ENCODE peak calls at places on chromosome 21, in eight cellular contexts. One of them, this sample, is unnamed.
A peak's percentile ranks its signal among the peaks of the same experiment; 100 is the strongest.

GRCh38 chr21:44072111-44072510 is 35.1 kb upstream of the PWP2 start:
- DNase-seq in uterus: no peak
- DNase-seq in cardiac muscle cell: no peak
- DNase-seq in tibial artery: no peak
- DNase-seq in astrocyte: no peak
- DNase-seq in hepatocyte: no peak
- DNase-seq in esophagus squamous epithelium: no peak
- DNase-seq in BE2C: no peak
- DNase-seq in this sample: no peak

GRCh38 chr21:34889287-34889536 is 159.9 kb downstream of the RUNX1 start:
- DNase-seq in uterus: peak; percentile 36
- DNase-seq in cardiac muscle cell: peak; percentile 44
- DNase-seq in tibial artery: peak; percentile 46
- DNase-seq in astrocyte: peak; percentile 69
- DNase-seq in hepatocyte: peak; percentile 78
- DNase-seq in esophagus squamous epithelium: no peak
- DNase-seq in BE2C: no peak
- DNase-seq in this sample: peak; percentile 77

GRCh38 chr21:15986277-15986676 is 256.5 kb downstream of the USP25 start:
- DNase-seq in uterus: no peak
- DNase-seq in cardiac muscle cell: peak; percentile 45
- DNase-seq in tibial artery: no peak
- DNase-seq in astrocyte: peak; percentile 94
- DNase-seq in hepatocyte: no peak
- DNase-seq in esophagus squamous epithelium: no peak
- DNase-seq in BE2C: peak; percentile 13
- DNase-seq in this sample: no peak

GRCh38 chr21:19340954-19341353 is 937.4 kb upstream of the TMPRSS15 start:
- DNase-seq in uterus: no peak
- DNase-seq in cardiac muscle cell: no peak
- DNase-seq in tibial artery: no peak
- DNase-seq in astrocyte: no peak
- DNase-seq in hepatocyte: no peak
- DNase-seq in esophagus squamous epithelium: no peak
- DNase-seq in BE2C: no peak
- DNase-seq in this sample: no peak

GRCh38 chr21:18951291-18952038 is 547.9 kb upstream of the TMPRSS15 start:
- DNase-seq in uterus: no peak
- DNase-seq in cardiac muscle cell: peak; percentile 82
- DNase-seq in tibial artery: no peak
- DNase-seq in astrocyte: no peak
- DNase-seq in hepatocyte: peak; percentile 60
- DNase-seq in esophagus squamous epithelium: no peak
- DNase-seq in BE2C: peak; percentile 65
- DNase-seq in this sample: peak; percentile 20

GRCh38 chr21:21675601-21676000 is 677.4 kb downstream of the NCAM2 start:
- DNase-seq in uterus: no peak
- DNase-seq in cardiac muscle cell: no peak
- DNase-seq in tibial artery: no peak
- DNase-seq in astrocyte: no peak
- DNase-seq in hepatocyte: no peak
- DNase-seq in esophagus squamous epithelium: no peak
- DNase-seq in BE2C: no peak
- DNase-seq in this sample: no peak

GRCh38 chr21:25907573-25908275 is 173.0 kb downstream of the GABPA start:
- DNase-seq in uterus: no peak
- DNase-seq in cardiac muscle cell: no peak
- DNase-seq in tibial artery: no peak
- DNase-seq in astrocyte: no peak
- DNase-seq in hepatocyte: no peak
- DNase-seq in esophagus squamous epithelium: no peak
- DNase-seq in BE2C: no peak
- DNase-seq in this sample: no peak

GRCh38 chr21:38315155-38315554 is 58.4 kb downstream of the KCNJ15 start:
- DNase-seq in uterus: no peak
- DNase-seq in cardiac muscle cell: no peak
- DNase-seq in tibial artery: no peak
- DNase-seq in astrocyte: no peak
- DNase-seq in hepatocyte: no peak
- DNase-seq in esophagus squamous epithelium: no peak
- DNase-seq in BE2C: no peak
- DNase-seq in this sample: no peak

GRCh38 chr21:42764883-42765282 is 111.5 kb downstream of the PDE9A start:
- DNase-seq in uterus: no peak
- DNase-seq in cardiac muscle cell: no peak
- DNase-seq in tibial artery: no peak
- DNase-seq in astrocyte: no peak
- DNase-seq in hepatocyte: no peak
- DNase-seq in esophagus squamous epithelium: no peak
- DNase-seq in BE2C: no peak
- DNase-seq in this sample: no peak

GRCh38 chr21:31119199-31119598 is 80.9 kb upstream of the KRTAP19-8 start:
- DNase-seq in uterus: no peak
- DNase-seq in cardiac muscle cell: no peak
- DNase-seq in tibial artery: no peak
- DNase-seq in astrocyte: no peak
- DNase-seq in hepatocyte: no peak
- DNase-seq in esophagus squamous epithelium: no peak
- DNase-seq in BE2C: no peak
- DNase-seq in this sample: no peak

GRCh38 chr21:35911412-35912191 is 148.7 kb downstream of the SETD4 start:
- DNase-seq in uterus: no peak
- DNase-seq in cardiac muscle cell: peak; percentile 88
- DNase-seq in tibial artery: no peak
- DNase-seq in astrocyte: no peak
- DNase-seq in hepatocyte: no peak
- DNase-seq in esophagus squamous epithelium: no peak
- DNase-seq in BE2C: no peak
- DNase-seq in this sample: peak; percentile 55

GRCh38 chr21:29470397-29470796 is 171.7 kb downstream of the BACH1 start:
- DNase-seq in uterus: no peak
- DNase-seq in cardiac muscle cell: no peak
- DNase-seq in tibial artery: no peak
- DNase-seq in astrocyte: peak; percentile 16
- DNase-seq in hepatocyte: no peak
- DNase-seq in esophagus squamous epithelium: no peak
- DNase-seq in BE2C: no peak
- DNase-seq in this sample: no peak

GRCh38 chr21:39053126-39053525 is 130.1 kb downstream of the PSMG1 start:
- DNase-seq in uterus: no peak
- DNase-seq in cardiac muscle cell: no peak
- DNase-seq in tibial artery: no peak
- DNase-seq in astrocyte: no peak
- DNase-seq in hepatocyte: no peak
- DNase-seq in esophagus squamous epithelium: no peak
- DNase-seq in BE2C: no peak
- DNase-seq in this sample: no peak

GRCh38 chr21:28427356-28428022 is 565.2 kb downstream of the LTN1 start:
- DNase-seq in uterus: no peak
- DNase-seq in cardiac muscle cell: peak; percentile 5
- DNase-seq in tibial artery: no peak
- DNase-seq in astrocyte: peak; percentile 76
- DNase-seq in hepatocyte: no peak
- DNase-seq in esophagus squamous epithelium: no peak
- DNase-seq in BE2C: no peak
- DNase-seq in this sample: peak; percentile 59

GRCh38 chr21:25636727-25637126 is 2.3 kb upstream of the JAM2 start:
- DNase-seq in uterus: no peak
- DNase-seq in cardiac muscle cell: no peak
- DNase-seq in tibial artery: no peak
- DNase-seq in astrocyte: no peak
- DNase-seq in hepatocyte: no peak
- DNase-seq in esophagus squamous epithelium: no peak
- DNase-seq in BE2C: no peak
- DNase-seq in this sample: peak; percentile 12

GRCh38 chr21:39633770-39634181 is 21.0 kb downstream of the B3GALT5 start:
- DNase-seq in uterus: no peak
- DNase-seq in cardiac muscle cell: no peak
- DNase-seq in tibial artery: no peak
- DNase-seq in astrocyte: peak; percentile 98
- DNase-seq in hepatocyte: peak; percentile 61
- DNase-seq in esophagus squamous epithelium: no peak
- DNase-seq in BE2C: no peak
- DNase-seq in this sample: peak; percentile 89

GRCh38 chr21:32102426-32102825 is 176.4 kb downstream of the MIS18A start:
- DNase-seq in uterus: no peak
- DNase-seq in cardiac muscle cell: no peak
- DNase-seq in tibial artery: no peak
- DNase-seq in astrocyte: no peak
- DNase-seq in hepatocyte: no peak
- DNase-seq in esophagus squamous epithelium: no peak
- DNase-seq in BE2C: no peak
- DNase-seq in this sample: no peak

GRCh38 chr21:46599251-46599572 is 5.7 kb downstream of the S100B start:
- DNase-seq in uterus: no peak
- DNase-seq in cardiac muscle cell: peak; percentile 29
- DNase-seq in tibial artery: no peak
- DNase-seq in astrocyte: peak; percentile 92
- DNase-seq in hepatocyte: peak; percentile 79
- DNase-seq in esophagus squamous epithelium: no peak
- DNase-seq in BE2C: no peak
- DNase-seq in this sample: no peak

GRCh38 chr21:38819719-38820147 is 14.0 kb downstream of the ETS2 start:
- DNase-seq in uterus: no peak
- DNase-seq in cardiac muscle cell: no peak
- DNase-seq in tibial artery: no peak
- DNase-seq in astrocyte: peak; percentile 82
- DNase-seq in hepatocyte: peak; percentile 61
- DNase-seq in esophagus squamous epithelium: no peak
- DNase-seq in BE2C: no peak
- DNase-seq in this sample: peak; percentile 69

GRCh38 chr21:39048064-39048463 is 135.2 kb downstream of the PSMG1 start:
- DNase-seq in uterus: no peak
- DNase-seq in cardiac muscle cell: peak; percentile 71
- DNase-seq in tibial artery: no peak
- DNase-seq in astrocyte: peak; percentile 59
- DNase-seq in hepatocyte: peak; percentile 85
- DNase-seq in esophagus squamous epithelium: no peak
- DNase-seq in BE2C: peak; percentile 62
- DNase-seq in this sample: peak; percentile 99

GRCh38 chr21:43374228-43374885 is 52.6 kb downstream of the SIK1 start:
- DNase-seq in uterus: no peak
- DNase-seq in cardiac muscle cell: no peak
- DNase-seq in tibial artery: no peak
- DNase-seq in astrocyte: no peak
- DNase-seq in hepatocyte: no peak
- DNase-seq in esophagus squamous epithelium: no peak
- DNase-seq in BE2C: no peak
- DNase-seq in this sample: no peak

DNA sequence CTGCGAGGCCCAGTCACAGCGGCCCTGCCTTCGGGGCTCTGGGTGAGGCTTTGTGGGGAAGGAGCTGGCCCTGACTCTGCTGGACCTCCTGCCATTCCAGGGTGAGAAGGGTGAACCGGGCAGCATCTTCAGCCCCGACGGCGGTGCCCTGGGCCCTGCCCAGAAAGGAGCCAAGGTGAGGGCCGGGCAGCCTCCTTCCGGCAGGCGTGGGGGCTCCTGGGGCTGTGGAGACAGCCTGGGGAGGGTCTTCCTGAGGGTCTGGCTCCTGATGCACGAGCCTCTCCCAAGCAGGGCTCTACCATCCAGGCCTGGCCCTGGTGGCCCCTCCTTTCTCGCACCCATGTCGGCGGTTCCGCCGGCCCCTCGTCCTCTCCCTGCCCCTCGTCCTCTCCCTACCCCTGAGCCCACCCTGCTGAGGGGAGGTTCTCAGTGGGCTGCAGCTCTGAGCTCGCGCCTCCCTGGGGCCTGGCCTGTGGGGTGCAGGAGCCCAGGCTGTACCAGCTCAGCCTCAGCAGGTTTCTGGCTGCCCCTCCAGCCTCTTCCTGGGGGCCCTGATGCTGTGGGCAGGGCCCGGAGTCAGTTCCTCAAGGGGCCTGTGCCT is 48.7 kb downstream of the SLC19A1 start:
- DNase-seq in uterus: no peak
- DNase-seq in cardiac muscle cell: no peak
- DNase-seq in tibial artery: no peak
- DNase-seq in astrocyte: no peak
- DNase-seq in hepatocyte: no peak
- DNase-seq in esophagus squamous epithelium: no peak
- DNase-seq in BE2C: no peak
- DNase-seq in this sample: no peak
- H3K4me1 ChIP-seq in uterus: no peaks in the 10 kb centered on the region
- H3K4me1 ChIP-seq in cardiac muscle cell: no peaks in the 10 kb centered on the region
- H3K4me1 ChIP-seq in tibial artery: no peaks in the 10 kb centered on the region
- H3K4me1 ChIP-seq in astrocyte: no peaks in the 10 kb centered on the region
- H3K4me1 ChIP-seq in hepatocyte: no peaks in the 10 kb centered on the region
- H3K4me1 ChIP-seq in esophagus squamous epithelium: no peaks in the 10 kb centered on the region
- H3K4me1 ChIP-seq in BE2C: no peaks in the 10 kb centered on the region
- H3K4me1 ChIP-seq in this sample: no peaks in the 10 kb centered on the region

DNA sequence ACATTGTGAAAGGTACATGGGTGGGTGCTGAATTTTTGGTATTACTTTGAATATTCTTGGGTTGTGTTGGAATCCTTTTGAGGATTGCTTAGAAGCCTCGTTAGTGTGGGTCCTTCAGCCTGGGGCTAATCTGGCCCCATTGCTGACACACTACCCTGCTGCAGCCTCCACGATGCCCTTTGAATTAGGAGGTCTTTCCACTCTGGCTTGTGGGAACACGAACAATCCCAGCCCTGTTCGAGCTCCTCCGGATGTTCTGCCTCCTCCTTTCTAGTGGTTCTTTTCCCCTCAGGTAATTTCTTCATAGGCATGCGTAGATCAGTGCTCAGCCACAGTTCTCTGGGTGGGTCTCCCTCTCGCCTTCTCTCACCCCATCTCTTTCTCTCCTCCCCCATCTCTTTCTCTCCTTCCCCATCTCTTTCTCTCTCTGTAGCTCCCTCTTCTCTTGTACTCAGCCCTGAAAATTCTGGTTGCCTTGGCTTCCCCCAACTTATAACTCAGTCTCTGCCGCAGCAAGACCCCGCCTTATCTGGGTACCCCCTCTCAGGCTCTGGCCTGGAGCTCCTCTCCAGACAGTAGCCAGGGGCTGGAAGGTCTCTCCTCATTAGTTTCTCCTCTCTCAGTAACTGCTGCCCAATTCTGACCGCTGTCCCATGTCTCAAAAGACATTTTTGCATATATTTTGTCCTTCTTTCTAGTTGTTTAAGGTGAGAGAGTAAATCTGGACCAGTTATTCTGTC is 46.0 kb upstream of the SLC19A1 start:
- DNase-seq in uterus: peak; percentile 4
- DNase-seq in cardiac muscle cell: no peak
- DNase-seq in tibial artery: no peak
- DNase-seq in astrocyte: no peak
- DNase-seq in hepatocyte: no peak
- DNase-seq in esophagus squamous epithelium: no peak
- DNase-seq in BE2C: no peak
- DNase-seq in this sample: no peak
- H3K4me1 ChIP-seq in uterus: peaks cover 4% of the 10 kb centered on the region
- H3K4me1 ChIP-seq in cardiac muscle cell: no peaks in the 10 kb centered on the region
- H3K4me1 ChIP-seq in tibial artery: no peaks in the 10 kb centered on the region
- H3K4me1 ChIP-seq in astrocyte: peaks cover 4% of the 10 kb centered on the region
- H3K4me1 ChIP-seq in hepatocyte: no peaks in the 10 kb centered on the region
- H3K4me1 ChIP-seq in esophagus squamous epithelium: peaks cover 7% of the 10 kb centered on the region
- H3K4me1 ChIP-seq in BE2C: peaks cover 4% of the 10 kb centered on the region
- H3K4me1 ChIP-seq in this sample: no peaks in the 10 kb centered on the region

GRCh38 chr21:45110873-45111624 is 36.7 kb downstream of the ADARB1 start:
- DNase-seq in uterus: no peak
- DNase-seq in cardiac muscle cell: no peak
- DNase-seq in tibial artery: no peak
- DNase-seq in astrocyte: no peak
- DNase-seq in hepatocyte: no peak
- DNase-seq in esophagus squamous epithelium: no peak
- DNase-seq in BE2C: no peak
- DNase-seq in this sample: no peak
- H3K4me1 ChIP-seq in uterus: peaks cover 6% of the 10 kb centered on the region
- H3K4me1 ChIP-seq in cardiac muscle cell: peaks cover 42% of the 10 kb centered on the region
- H3K4me1 ChIP-seq in tibial artery: no peaks in the 10 kb centered on the region
- H3K4me1 ChIP-seq in astrocyte: peaks cover 7% of the 10 kb centered on the region
- H3K4me1 ChIP-seq in hepatocyte: no peaks in the 10 kb centered on the region
- H3K4me1 ChIP-seq in esophagus squamous epithelium: peaks cover 7% of the 10 kb centered on the region
- H3K4me1 ChIP-seq in BE2C: peaks cover 10% of the 10 kb centered on the region
- H3K4me1 ChIP-seq in this sample: no peaks in the 10 kb centered on the region

GRCh38 chr21:45513003-45513706 is 29.1 kb downstream of the SLC19A1 start:
- DNase-seq in uterus: no peak
- DNase-seq in cardiac muscle cell: no peak
- DNase-seq in tibial artery: no peak
- DNase-seq in astrocyte: no peak
- DNase-seq in hepatocyte: no peak
- DNase-seq in esophagus squamous epithelium: no peak
- DNase-seq in BE2C: peak; percentile 4
- DNase-seq in this sample: no peak
- H3K4me1 ChIP-seq in uterus: no peaks in the 10 kb centered on the region
- H3K4me1 ChIP-seq in cardiac muscle cell: no peaks in the 10 kb centered on the region
- H3K4me1 ChIP-seq in tibial artery: no peaks in the 10 kb centered on the region
- H3K4me1 ChIP-seq in astrocyte: no peaks in the 10 kb centered on the region
- H3K4me1 ChIP-seq in hepatocyte: no peaks in the 10 kb centered on the region
- H3K4me1 ChIP-seq in esophagus squamous epithelium: no peaks in the 10 kb centered on the region
- H3K4me1 ChIP-seq in BE2C: no peaks in the 10 kb centered on the region
- H3K4me1 ChIP-seq in this sample: no peaks in the 10 kb centered on the region

This sample was measured in foreskin keratinocyte.